ENCODE peak calls at places on chromosomes 7 and 10, in six cellular contexts. A, X, F, R, N and Q are unnamed samples.

GRCh38 chr10:71697938-71698709 is 21.5 kb downstream of the C10orf105 start:
- DNase-seq in A (no peak), X (peak), F (no peak), R (no peak), N (no peak), Q (peak)

GRCh38 chr7:100465299-100465698 is 1.2 kb upstream of the SPACDR start:
- DNase-seq in A (no peak), X (no peak), F (peak), R (no peak), N (no peak), Q (no peak)

GRCh38 chr10:60372436-60372835 is 17.2 kb downstream of the ANK3 start:
- DNase-seq in A (peak), X (no peak), F (no peak), R (no peak), N (no peak), Q (no peak)

GRCh38 chr10:12656518-12657142 is 307.3 kb downstream of the CAMK1D start:
- DNase-seq in A (peak), X (no peak), F (peak), R (no peak), N (peak), Q (no peak)

GRCh38 chr10:43913676-43914235 is 265.1 kb upstream of the ZNF32 start:
- DNase-seq in A (no peak), X (no peak), F (peak), R (no peak), N (no peak), Q (no peak)

GRCh38 chr10:51892965-51893658 is 193.7 kb upstream of the CSTF2T start:
- DNase-seq in A (no peak), X (peak), F (peak), R (no peak), N (no peak), Q (peak)

GRCh38 chr7:104855826-104856225 is 158.2 kb upstream of the KMT2E start:
- DNase-seq in A (no peak), X (no peak), F (no peak), R (no peak), N (no peak), Q (no peak)

GRCh38 chr10:26914898-26915297 is 54.1 kb upstream of the ABI1 start:
- DNase-seq in A (no peak), X (no peak), F (no peak), R (no peak), N (no peak), Q (no peak)

GRCh38 chr10:131049051-131049450 is 262.5 kb downstream of the TCERG1L start:
- DNase-seq in A (peak), X (no peak), F (no peak), R (no peak), N (no peak), Q (no peak)

GRCh38 chr7:66143876-66144332 is 29.3 kb downstream of the CRCP start:
- DNase-seq in A (no peak), X (no peak), F (no peak), R (no peak), N (no peak), Q (no peak)

GRCh38 chr7:48389977-48390376 is 218.7 kb downstream of the ABCA13 start:
- DNase-seq in A (no peak), X (no peak), F (peak), R (no peak), N (peak), Q (no peak)